ENCODE peak calls at places on chromosomes 1 and 21, in five cellular contexts. U is K562, B is GM12878, H is H1, N is HepG2. C is an unnamed sample.
A peak's percentile ranks its signal among the peaks of the same experiment; 100 is the strongest.

GRCh38 chr1:11653101-11653601 is 1.1 kb downstream of the FBXO2 start:
- DNase-seq in B (no peak), N (peak; percentile 93), U (no peak), H (no peak), C (no peak)

GRCh38 chr1:65165269-65166002 is 17.4 kb downstream of the AK4 start:
- DNase-seq in H (no peak), N (no peak), B (peak; percentile 71), U (peak; percentile 35), C (no peak)

GRCh38 chr1:186498695-186499389 is 37.9 kb upstream of the PDC start:
- DNase-seq in B (no peak), N (no peak), H (no peak), U (no peak), C (no peak)

GRCh38 chr1:248243204-248243603 is 12.0 kb downstream of the OR2M4 start:
- DNase-seq in U (peak; percentile 23), H (no peak), N (peak; percentile 12), B (peak; percentile 17), C (peak; percentile 32)

GRCh38 chr1:58971629-58972140 is 187.8 kb upstream of the JUN start:
- DNase-seq in B (no peak), H (no peak), N (peak; percentile 66), U (no peak), C (no peak)

GRCh38 chr1:70760170-70760569 is 287.4 kb downstream of the PTGER3 start:
- DNase-seq in U (no peak), B (no peak), N (no peak), H (no peak), C (no peak)

GRCh38 chr1:209823143-209824041 is 4.4 kb upstream of the UTP25 start:
- DNase-seq in N (peak; percentile 38), U (peak; percentile 63), B (no peak), H (no peak), C (peak; percentile 47)

GRCh38 chr1:1763657-1764621 is 14.3 kb downstream of the NADK start:
- DNase-seq in H (no peak), U (no peak), B (no peak), N (no peak), C (no peak)

GRCh38 chr21:29904359-29905282 is 35.2 kb downstream of the GRIK1 start:
- DNase-seq in H (no peak), U (no peak), B (no peak), N (no peak), C (no peak)

GRCh38 chr1:33842348-33842747 is 21.5 kb upstream of the HMGB4 start:
- DNase-seq in U (no peak), H (no peak), N (no peak), B (no peak), C (no peak)

GRCh38 chr1:7705048-7705907 is 65.8 kb upstream of the VAMP3 start:
- DNase-seq in U (peak; percentile 27), N (no peak), B (no peak), H (no peak), C (peak; percentile 69)

GRCh38 chr1:160068231-160068630 is 1.7 kb downstream of the KCNJ10 start:
- DNase-seq in U (no peak), H (no peak), B (no peak), N (no peak), C (no peak)

GRCh38 chr1:60978421-60979357 is 103.7 kb upstream of the NFIA start:
- DNase-seq in H (no peak), U (peak; percentile 70), B (peak; percentile 15), N (peak; percentile 26), C (peak; percentile 32)

GRCh38 chr1:204736861-204737260 is 51.3 kb upstream of the LRRN2 start:
- DNase-seq in B (no peak), H (no peak), N (no peak), U (no peak), C (no peak)

GRCh38 chr1:117928881-117929339 is 511 bp downstream of the GDAP2 start:
- DNase-seq in B (no peak), H (peak; percentile 9), N (peak; percentile 69), U (peak; percentile 63), C (peak; percentile 64)

GRCh38 chr1:154972517-154973343 is 1.8 kb upstream of the CKS1B start:
- DNase-seq in N (peak; percentile 95), U (no peak), B (no peak), H (peak; percentile 95), C (no peak)
- TF ChIP-seq EP300 in N (peak; percentile 36), U (no peak), B (no peak), H (no peak), C (no peak)

GRCh38 chr1:32806315-32806714 is 10.8 kb downstream of the YARS1 start:
- DNase-seq in H (no peak), B (no peak), U (no peak), N (no peak), C (no peak)
- TF ChIP-seq JUND in H (no peak), B (no peak), U (no peak), N (no peak), C (no peak)

DNA sequence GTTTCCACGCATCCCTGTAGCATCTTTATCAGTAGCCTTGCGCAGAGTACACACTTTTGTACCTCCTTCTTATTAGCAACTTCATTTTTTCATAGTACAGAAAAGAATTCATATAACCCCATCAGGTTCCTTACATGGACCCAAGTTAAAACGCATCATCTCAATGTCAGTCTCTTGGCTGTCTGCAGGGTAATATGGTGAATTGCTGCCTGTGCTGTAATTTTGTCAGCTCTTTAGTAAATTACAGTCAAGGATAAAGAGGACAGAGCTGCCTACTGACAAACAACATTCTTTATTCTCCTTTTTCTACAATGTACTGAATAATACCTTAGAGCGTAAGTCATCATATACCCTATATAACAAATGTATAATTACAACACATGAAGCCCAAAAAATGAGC is 222.5 kb downstream of the MRPL39 start:
- DNase-seq in B (no peak), H (no peak), U (no peak), N (no peak), C (no peak)
- TF ChIP-seq EP300 in B (no peak), H (no peak), U (no peak), N (no peak), C (no peak)

GRCh38 chr1:219119839-219120238 is 53.8 kb upstream of the LYPLAL1 start:
- DNase-seq in N (no peak), H (no peak), B (no peak), U (no peak), C (no peak)
- TF ChIP-seq JUND in N (no peak), H (no peak), B (no peak), U (no peak), C (no peak)

DNA sequence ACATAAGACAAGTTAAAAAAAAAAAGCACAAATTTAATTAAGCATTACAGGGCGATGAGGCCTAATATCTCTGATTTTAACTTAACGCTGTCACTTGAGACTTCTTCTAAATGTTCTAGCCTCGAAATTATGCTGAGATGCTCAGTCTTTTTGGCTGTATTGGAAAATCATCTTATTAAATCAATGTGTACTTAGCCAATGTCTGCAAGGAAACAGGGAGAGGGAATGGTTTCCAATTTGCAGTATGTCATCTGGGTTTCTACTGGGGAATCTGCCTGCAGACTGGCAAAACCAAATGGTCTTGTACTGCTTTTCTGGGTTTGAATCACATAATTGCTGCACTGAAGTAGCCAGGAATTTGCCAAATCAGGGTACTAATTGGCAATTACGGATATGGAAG is 44.1 kb downstream of the KANK4 start:
- DNase-seq in B (no peak), U (no peak), H (no peak), N (no peak), C (no peak)
- TF ChIP-seq EP300 in B (no peak), U (no peak), H (no peak), N (no peak), C (no peak)

GRCh38 chr1:174726167-174726879 is 273.4 kb upstream of the CACYBP start:
- DNase-seq in B (no peak), U (no peak), N (peak; percentile 39), H (no peak), C (no peak)
- TF ChIP-seq JUND in B (no peak), U (no peak), N (no peak), H (no peak), C (no peak)

GRCh38 chr1:234608720-234609527 is 1.1 kb downstream of the IRF2BP2 start:
- DNase-seq in U (peak; percentile 44), B (no peak), N (no peak), H (no peak), C (no peak)

GRCh38 chr1:234609528-234610042 is 393 bp downstream of the IRF2BP2 start:
- DNase-seq in N (no peak), H (no peak), B (no peak), U (peak; percentile 79), C (peak; percentile 76)

GRCh38 chr1:234610582-234611152 is 689 bp upstream of the IRF2BP2 start:
- DNase-seq in H (peak; percentile 43), B (peak; percentile 75), U (peak; percentile 70), N (peak; percentile 90), C (peak; percentile 92)

GRCh38 chr1:234611153-234611798 is 1.3 kb upstream of the IRF2BP2 start:
- DNase-seq in H (peak; percentile 59), B (peak; percentile 76), U (no peak), N (peak; percentile 93), C (peak; percentile 38)

DNA sequence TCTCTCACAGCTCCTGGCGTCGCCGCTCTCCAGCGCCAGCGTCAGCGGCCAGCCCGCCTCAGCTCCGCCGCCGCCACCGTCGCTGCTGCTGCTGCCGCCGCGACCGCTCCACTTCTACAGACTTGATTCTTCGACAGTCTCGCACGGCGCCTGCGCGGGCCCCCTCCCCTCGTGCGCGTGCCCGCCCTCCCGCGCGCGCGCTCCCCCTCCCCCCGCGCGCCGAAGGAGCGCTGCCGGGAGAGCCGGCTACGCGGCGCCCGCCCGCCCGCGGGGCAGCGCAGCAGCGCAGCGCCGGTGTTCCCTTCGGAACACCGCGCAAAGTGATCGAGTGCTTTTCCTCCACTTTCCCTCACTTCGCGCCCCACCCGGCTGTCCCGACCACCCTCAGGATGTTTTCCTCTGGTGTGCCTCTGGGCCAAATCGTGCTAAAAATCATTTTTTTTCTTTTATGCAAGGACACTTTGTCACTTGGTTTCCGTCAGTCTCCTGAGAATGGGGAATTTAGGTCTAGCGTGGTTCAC is at the start of gene IRF2BP2:
- DNase-seq in H (no peak), B (no peak), N (peak; percentile 68), U (peak; percentile 97), C (peak; percentile 93)
- TF ChIP-seq EP300 in H (no peak), B (no peak), N (no peak), U (peak; percentile 15), C (peak; percentile 21)

DNA sequence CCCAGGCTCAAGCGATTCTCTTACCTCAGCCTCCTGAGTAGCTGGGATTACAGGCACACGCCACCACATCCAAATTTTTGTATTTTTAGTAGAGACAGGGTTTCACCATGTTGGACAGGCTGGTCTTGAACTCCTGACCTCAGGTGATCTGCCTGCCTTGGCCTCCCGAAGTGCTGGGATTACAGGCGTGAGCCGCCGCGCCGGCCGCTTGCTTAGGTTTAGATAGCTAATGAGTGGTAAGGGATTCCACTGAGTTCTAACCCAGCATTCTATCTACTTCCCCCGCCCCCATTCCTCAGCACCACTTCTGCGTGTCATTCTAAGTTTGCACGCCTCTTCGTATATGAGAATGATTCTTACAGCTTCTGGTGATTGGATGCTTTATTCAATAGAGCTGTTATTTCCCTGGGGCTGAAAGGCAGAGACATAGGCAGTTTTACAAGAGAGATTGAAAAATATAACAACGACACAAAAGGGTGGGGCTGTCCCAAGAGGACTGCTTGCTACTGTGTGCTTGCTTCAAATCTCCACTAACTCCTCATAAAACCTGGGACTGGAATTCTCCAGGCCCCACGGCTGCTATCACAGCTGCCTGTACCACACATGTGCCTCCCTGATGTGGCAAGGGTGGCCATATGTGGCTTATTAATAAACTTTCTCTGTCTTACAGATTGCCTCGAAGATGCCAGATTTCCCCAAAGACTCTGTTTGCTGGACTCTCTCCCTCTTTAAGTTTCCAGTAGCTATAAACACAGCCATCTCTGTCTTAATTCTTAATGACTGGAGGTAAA is 23.7 kb upstream of the GREM2 start:
- DNase-seq in N (no peak), B (no peak), U (no peak), H (no peak), C (no peak)
- TF ChIP-seq JUND in N (no peak), B (no peak), U (no peak), H (no peak), C (no peak)